ENCODE peak calls at places on chromosomes 11 and 22, in four cellular contexts. U, M, Q and G are unnamed samples. For H3K4me1, the result is how much of the 10 kb centered on the place peaks cover.

GRCh38 chr22:38712496-38713207 is 6.9 kb downstream of the GTPBP1 start:
- DNase-seq in M (no peak), U (no peak), Q (no peak), G (no peak)

GRCh38 chr11:122809861-122810260 is 28.4 kb upstream of the CRTAM start:
- DNase-seq in U (no peak), M (no peak), Q (no peak), G (no peak)

GRCh38 chr11:34570584-34570983 is 50.3 kb upstream of the EHF start:
- DNase-seq in U (no peak), M (no peak), Q (no peak), G (no peak)

GRCh38 chr11:61698173-61698965 is 18.2 kb downstream of the DAGLA start:
- DNase-seq in U (no peak), Q (no peak), M (no peak), G (no peak)

GRCh38 chr11:1555713-1556153 is 16.3 kb downstream of the DUSP8 start:
- DNase-seq in Q (no peak), U (peak), M (no peak), G (no peak)

GRCh38 chr11:113314389-113315301 is at the start of gene TTC12:
- DNase-seq in M (peak), Q (peak), U (peak), G (peak)

GRCh38 chr11:25734592-25735211 is 597.2 kb upstream of the ANO3 start:
- DNase-seq in Q (no peak), U (no peak), M (no peak), G (no peak)

GRCh38 chr11:119338318-119338890 is 2.3 kb downstream of the C1QTNF5 start:
- DNase-seq in U (peak), Q (peak), M (peak), G (peak)

GRCh38 chr22:48428556-48429371 is 1398.9 kb downstream of the BRD1 start:
- DNase-seq in M (no peak), Q (no peak), U (no peak), G (no peak)

GRCh38 chr11:74671520-74672196 is 59.6 kb downstream of the CHRDL2 start:
- DNase-seq in M (no peak), Q (no peak), U (no peak), G (peak)

GRCh38 chr22:27489265-27489675 is 312.3 kb downstream of the MN1 start:
- DNase-seq in U (no peak), Q (no peak), M (no peak), G (peak)

GRCh38 chr22:17366830-17367229 is 2.4 kb upstream of the CECR2 start:
- DNase-seq in M (no peak), U (peak), Q (peak), G (peak)

GRCh38 chr11:105577645-105578044 is 32.2 kb upstream of the GRIA4 start:
- DNase-seq in U (no peak), M (peak), Q (no peak), G (no peak)

GRCh38 chr22:42919199-42919598 is 62.1 kb upstream of the ARFGAP3 start:
- DNase-seq in U (no peak), Q (peak), M (no peak), G (no peak)

GRCh38 chr22:38204784-38205183 is 3.0 kb downstream of the MAFF start:
- DNase-seq in U (no peak), M (no peak), Q (no peak), G (no peak)

GRCh38 chr11:134691985-134692384 is 279.9 kb upstream of the B3GAT1 start:
- DNase-seq in M (no peak), Q (no peak), U (no peak), G (no peak)

GRCh38 chr11:116035972-116036371 is 531.8 kb upstream of the CADM1 start:
- DNase-seq in Q (no peak), U (no peak), M (no peak), G (no peak)

GRCh38 chr11:116043857-116044256 is 539.6 kb upstream of the CADM1 start:
- DNase-seq in Q (no peak), U (no peak), M (no peak), G (no peak)

GRCh38 chr22:24944224-24944937 is 2.1 kb downstream of the LHFPL7 start:
- DNase-seq in M (no peak), Q (no peak), U (no peak), G (no peak)

GRCh38 chr11:72358461-72359405 is 75.6 kb downstream of the CLPB start:
- DNase-seq in Q (no peak), M (no peak), U (no peak), G (no peak)

GRCh38 chr11:95487938-95488337 is 256.9 kb upstream of the SESN3 start:
- DNase-seq in U (no peak), M (no peak), Q (no peak), G (no peak)

GRCh38 chr11:47590026-47590861 is 3.8 kb downstream of the FAM180B start:
- DNase-seq in Q (no peak), U (peak), M (peak), G (no peak)

GRCh38 chr11:21390430-21390829 is 721.0 kb downstream of the NELL1 start:
- DNase-seq in Q (no peak), M (no peak), U (no peak), G (no peak)

GRCh38 chr22:22928666-22929380 is 41.2 kb downstream of the IGLL5 start:
- DNase-seq in U (no peak), M (no peak), Q (no peak), G (peak)

GRCh38 chr11:84780689-84781293 is 846.4 kb downstream of the DLG2 start:
- DNase-seq in U (no peak), M (no peak), Q (peak), G (no peak)

GRCh38 chr11:64536396-64536935 is 54.6 kb upstream of the SLC22A12 start:
- DNase-seq in Q (no peak), U (no peak), M (no peak), G (no peak)

GRCh38 chr11:134497586-134497985 is 85.5 kb upstream of the B3GAT1 start:
- DNase-seq in U (no peak), Q (no peak), M (no peak), G (peak)

GRCh38 chr22:28953976-28954880 is 70.9 kb downstream of the ZNRF3 start:
- DNase-seq in U (no peak), Q (no peak), M (no peak), G (no peak)

GRCh38 chr11:2378527-2379210 is 1.6 kb downstream of the CD81 start:
- DNase-seq in Q (no peak), M (peak), U (no peak), G (no peak)

GRCh38 chr22:17746916-17747315 is 27.4 kb downstream of the BID start:
- DNase-seq in M (no peak), U (no peak), Q (no peak), G (no peak)

GRCh38 chr11:125932301-125932700 is 13.5 kb upstream of the VSIG10L2 start:
- DNase-seq in M (no peak), Q (no peak), U (no peak), G (peak)

GRCh38 chr22:24494182-24494534 is 974 bp upstream of the UPB1 start:
- DNase-seq in U (no peak), Q (no peak), M (no peak), G (no peak)

GRCh38 chr11:10606536-10607208 is 38.2 kb upstream of the LYVE1 start:
- DNase-seq in M (peak), U (no peak), Q (no peak), G (peak)
- H3K4me1 ChIP-seq in M (under half), U (under half), Q (under half), G (under half)

GRCh38 chr22:21736084-21736642 is 569 bp upstream of the YPEL1 start:
- DNase-seq in M (no peak), U (no peak), Q (no peak), G (peak)
- H3K9ac ChIP-seq in M (no peak), U (peak), Q (no peak), G (peak)

DNA sequence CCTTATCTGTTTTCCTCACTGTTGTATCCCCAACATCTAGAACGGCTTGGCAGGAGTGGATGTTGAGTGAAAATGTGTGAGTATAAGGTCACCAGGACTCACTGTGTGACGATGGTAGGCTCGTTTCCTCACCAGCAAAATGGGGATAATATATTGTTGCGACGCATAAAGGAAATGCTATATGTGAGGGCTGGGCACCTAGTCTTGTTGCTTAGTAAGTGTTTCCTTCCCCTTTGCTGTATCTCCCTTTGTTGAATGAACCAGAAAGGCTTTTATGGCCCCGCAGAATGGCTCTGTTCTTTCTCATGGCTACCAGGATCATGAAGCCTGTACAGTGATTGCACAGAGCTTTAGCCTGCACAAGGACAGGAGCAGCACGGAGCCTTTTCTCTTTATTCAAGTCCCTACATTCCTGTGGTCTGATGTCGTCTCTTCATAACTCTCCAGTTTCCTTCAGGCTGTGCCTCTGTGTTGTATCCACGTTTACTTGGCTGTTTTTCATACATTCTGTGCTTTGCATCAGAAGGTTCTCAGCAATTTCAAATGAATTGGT is 5.4 kb downstream of the TNRC6B start:
- DNase-seq in Q (no peak), M (peak), U (no peak), G (no peak)
- H3K4me1 ChIP-seq in Q (under half), M (under half), U (under half), G (under half)

GRCh38 chr11:44617671-44618461 is 52.4 kb downstream of the CD82 start:
- DNase-seq in M (no peak), U (no peak), Q (no peak), G (no peak)
- H3K9ac ChIP-seq in M (no peak), U (no peak), Q (no peak), G (no peak)

DNA sequence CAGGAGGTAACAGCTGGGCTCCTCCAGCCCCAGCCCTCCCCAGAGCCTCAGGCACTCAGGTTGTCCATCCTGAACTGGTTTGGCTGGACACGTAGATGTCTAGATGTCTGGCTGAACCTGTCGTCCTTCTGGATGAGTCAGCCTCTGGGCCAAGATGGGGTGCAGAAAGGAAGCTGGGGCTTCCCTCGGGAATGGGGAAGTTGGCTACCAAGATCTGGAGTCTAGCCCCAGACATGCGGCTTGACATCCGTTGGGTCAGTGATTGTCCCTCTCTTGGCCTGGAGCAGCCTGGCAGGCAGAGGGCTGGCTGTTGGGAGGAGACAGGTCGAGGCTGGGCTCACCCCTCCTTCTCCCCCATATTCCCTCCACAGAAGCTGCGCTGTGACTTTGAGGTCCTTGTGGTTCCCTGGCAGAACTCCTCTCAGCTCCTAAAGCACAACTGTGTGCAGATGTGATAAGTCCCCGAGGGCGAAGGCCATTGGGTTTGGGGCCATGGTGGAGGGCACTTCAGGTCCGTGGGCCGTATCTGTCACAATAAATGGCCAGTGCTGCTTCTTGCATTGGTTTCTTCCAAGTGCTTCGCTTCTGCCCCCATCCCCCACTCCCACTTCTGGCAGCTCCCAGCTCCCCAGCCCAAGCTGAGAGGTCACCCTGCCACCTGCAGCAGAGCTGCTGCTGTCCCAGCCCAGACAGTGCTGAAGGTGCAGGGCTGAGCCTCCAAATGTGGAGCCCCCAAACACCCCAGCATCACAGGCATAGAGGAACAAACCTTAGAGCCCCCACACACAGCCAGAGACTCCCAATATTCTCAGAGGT is 1.3 kb downstream of the CST6 start:
- DNase-seq in U (no peak), M (no peak), Q (no peak), G (no peak)
- H3K4me1 ChIP-seq in U (under half), M (under half), Q (half or more), G (under half)

DNA sequence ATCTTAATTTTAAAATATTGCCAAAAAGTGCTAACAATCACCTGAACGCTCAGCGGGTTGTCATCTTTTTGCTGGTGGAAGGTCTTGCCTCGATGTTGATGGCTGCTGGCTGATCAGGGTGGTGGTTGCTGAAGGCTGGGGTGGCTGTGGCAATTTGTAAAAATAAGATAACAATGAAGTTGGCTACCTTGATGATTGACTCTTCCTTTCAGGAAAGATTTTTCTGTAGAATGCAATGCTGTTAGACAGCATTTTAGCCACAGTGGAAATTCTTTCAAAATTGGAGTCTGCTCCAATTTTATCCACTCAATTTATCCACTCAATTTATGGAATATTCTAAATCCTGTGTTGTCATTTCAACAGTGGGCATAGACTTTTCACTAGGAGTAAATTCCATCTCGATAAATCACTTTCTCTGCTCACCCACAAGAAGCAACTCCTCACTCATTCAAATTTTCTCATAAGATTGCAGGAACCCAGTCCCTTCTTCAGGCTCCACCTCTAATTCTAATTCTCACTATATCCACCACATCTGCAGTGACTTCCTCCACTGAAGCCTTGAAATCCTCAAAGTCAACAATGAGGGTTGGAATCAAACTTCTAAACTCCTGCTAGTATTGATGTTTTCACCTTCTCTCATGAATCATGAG is 78.8 kb downstream of the LINC01488 start:
- DNase-seq in U (no peak), Q (no peak), M (no peak), G (no peak)
- H3K9ac ChIP-seq in U (no peak), Q (no peak), M (no peak), G (no peak)

GRCh38 chr11:86064236-86064803 is 4.6 kb downstream of the PICALM start:
- DNase-seq in U (no peak), M (peak), Q (no peak), G (no peak)

GRCh38 chr11:86066606-86067229 is 2.2 kb downstream of the PICALM start:
- DNase-seq in M (peak), Q (no peak), U (no peak), G (no peak)

GRCh38 chr11:86067230-86068137 is 1.4 kb downstream of the PICALM start:
- DNase-seq in U (no peak), M (peak), Q (no peak), G (peak)

GRCh38 chr11:86068138-86068861 is 584 bp downstream of the PICALM start:
- DNase-seq in Q (no peak), U (peak), M (peak), G (peak)

DNA sequence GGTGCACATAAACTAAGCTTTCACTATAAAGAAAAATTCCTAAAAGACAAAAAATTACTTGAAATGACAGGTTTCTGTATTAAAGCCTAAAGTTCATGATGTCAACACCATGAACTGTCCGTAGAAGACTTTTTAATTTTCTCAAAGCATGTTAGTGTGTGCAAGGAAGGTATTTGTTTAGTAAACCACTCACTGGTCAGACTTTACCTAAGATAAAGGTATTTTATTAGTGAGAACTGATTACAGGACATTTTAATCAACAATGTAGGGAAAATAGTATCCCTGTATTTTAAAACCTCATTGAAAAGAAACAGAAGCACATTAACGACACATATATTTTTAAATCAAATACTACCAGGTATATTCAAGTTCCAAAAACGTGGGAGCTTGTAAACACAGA is 2.9 kb downstream of the PICALM start:
- DNase-seq in M (peak), U (no peak), Q (no peak), G (no peak)
- H3K4me1 ChIP-seq in M (half or more), U (under half), Q (under half), G (under half)

GRCh38 chr22:36334838-36335603 is 52.7 kb downstream of the MYH9 start:
- DNase-seq in U (no peak), M (no peak), Q (no peak), G (no peak)

GRCh38 chr22:36333632-36334031 is 54.1 kb downstream of the MYH9 start:
- DNase-seq in M (no peak), Q (no peak), U (no peak), G (no peak)

GRCh38 chr22:36332623-36333331 is 55.0 kb downstream of the MYH9 start:
- DNase-seq in Q (no peak), M (peak), U (no peak), G (peak)

GRCh38 chr22:36335621-36336020 is 52.1 kb downstream of the MYH9 start:
- DNase-seq in U (no peak), M (no peak), Q (no peak), G (no peak)

DNA sequence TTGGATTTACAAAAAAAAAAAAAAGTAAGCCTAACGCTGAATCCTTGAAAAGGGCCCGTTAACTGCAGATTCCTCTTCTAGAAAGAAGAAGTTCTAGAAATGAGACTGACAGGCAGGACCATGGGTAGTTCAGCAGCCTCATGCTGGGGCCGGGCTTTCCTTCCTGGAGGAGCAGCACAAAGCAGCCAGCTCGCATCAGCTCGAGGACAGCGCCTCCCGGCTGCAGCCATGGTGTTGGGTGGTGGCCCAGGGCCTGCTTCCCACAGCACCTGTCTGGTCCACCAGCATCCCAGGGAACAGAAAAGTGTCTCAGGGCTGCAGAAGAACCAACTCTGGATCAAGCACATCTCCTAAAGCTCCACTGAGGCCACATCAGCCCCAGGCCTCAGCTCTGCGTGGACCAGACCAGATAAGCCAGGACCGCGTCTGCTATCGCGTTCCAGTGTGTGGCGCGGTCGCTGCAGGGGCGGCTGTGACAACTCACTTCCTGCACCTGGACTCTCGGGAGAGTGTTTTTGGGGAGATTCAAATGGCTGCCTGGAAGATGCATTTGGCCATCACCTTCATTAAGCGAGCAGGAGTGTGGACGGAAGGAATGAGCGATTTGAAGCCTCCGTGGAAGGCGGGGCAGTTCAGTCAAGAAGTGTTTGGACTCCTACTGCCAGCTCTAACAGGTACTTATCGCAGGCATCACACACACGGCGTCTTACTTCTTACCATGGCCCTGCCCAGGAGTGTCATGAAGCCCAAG is 53.5 kb downstream of the MYH9 start:
- DNase-seq in U (peak), M (no peak), Q (no peak), G (peak)
- H3K9ac ChIP-seq in U (no peak), M (no peak), Q (peak), G (peak)

DNA sequence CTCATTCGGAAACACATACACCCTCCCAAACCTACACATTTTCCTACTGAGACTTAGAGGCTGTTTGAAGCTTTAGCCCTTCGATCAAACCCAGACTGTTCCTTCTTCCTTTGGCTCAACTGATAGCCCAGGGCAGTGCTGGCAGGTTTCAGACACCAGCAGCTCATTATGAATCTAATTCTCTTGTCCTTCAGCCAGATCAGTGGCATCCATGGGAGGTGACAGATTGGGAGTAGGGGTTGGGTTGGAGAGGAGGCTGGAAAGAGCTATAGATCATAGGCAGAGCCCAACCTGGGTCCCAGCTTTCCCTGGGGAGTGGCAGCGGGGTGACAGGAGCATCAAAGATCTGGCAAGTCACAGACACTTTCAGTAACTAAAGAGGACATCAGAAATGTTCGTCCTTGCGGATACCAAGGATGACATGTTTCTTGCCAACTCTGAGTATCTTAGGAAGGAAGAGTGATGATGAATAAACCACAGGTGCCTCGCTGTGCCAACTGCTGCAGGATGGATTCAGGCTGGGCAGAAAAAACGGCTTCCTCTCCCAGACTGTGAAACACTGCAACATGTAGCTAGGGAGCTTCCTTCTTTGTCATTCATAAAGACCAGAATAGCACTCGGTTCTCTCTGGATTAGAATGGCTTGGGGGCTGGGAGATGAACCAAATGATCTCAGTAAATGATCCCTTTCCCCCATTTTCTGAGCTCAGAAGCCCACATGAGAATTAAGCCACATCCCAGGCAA is 19.1 kb downstream of the ABCC8 start:
- DNase-seq in Q (no peak), U (no peak), M (no peak), G (no peak)
- H3K4me1 ChIP-seq in Q (under half), U (under half), M (under half), G (under half)